ENCODE peak calls at places on chromosomes 13 and 19, in five cellular contexts. O, J, I, G and Q are unnamed samples.
A peak's percentile ranks its signal among the peaks of the same experiment; 100 is the strongest.

GRCh38 chr19:46859637-46860124 is 1.1 kb upstream of the ARHGAP35 start:
- DNase-seq in O (no peak), G (no peak), J (no peak), I (no peak), Q (no peak)

GRCh38 chr13:109100705-109101104 is 471.3 kb downstream of the MYO16 start:
- DNase-seq in G (no peak), J (no peak), O (no peak), I (no peak), Q (no peak)

GRCh38 chr13:40534456-40534855 is 132.0 kb downstream of the FOXO1 start:
- DNase-seq in I (no peak), G (no peak), J (no peak), O (no peak), Q (no peak)

GRCh38 chr19:38294090-38294489 is 10.0 kb upstream of the C19orf33 start:
- DNase-seq in J (no peak), I (no peak), G (no peak), O (no peak), Q (no peak)

GRCh38 chr19:1752009-1752756 is 1.1 kb upstream of the ONECUT3 start:
- DNase-seq in I (no peak), G (no peak), O (no peak), J (no peak), Q (no peak)

GRCh38 chr13:36475468-36475867 is 43.2 kb downstream of the CCNA1 start:
- DNase-seq in G (no peak), J (no peak), O (no peak), I (no peak), Q (no peak)

GRCh38 chr19:55581145-55581827 is 638 bp upstream of the ZNF579 start:
- DNase-seq in J (no peak), G (no peak), I (no peak), O (no peak), Q (no peak)

GRCh38 chr13:34164585-34164984 is 346.6 kb downstream of the RFC3 start:
- DNase-seq in J (no peak), I (no peak), G (no peak), O (no peak), Q (no peak)

GRCh38 chr19:4730740-4731171 is 7.1 kb upstream of the DPP9 start:
- DNase-seq in G (peak; percentile 72), J (peak; percentile 39), I (peak; percentile 27), O (no peak), Q (peak; percentile 59)

GRCh38 chr13:112904436-112904960 is 64.5 kb upstream of the MCF2L start:
- DNase-seq in O (no peak), G (no peak), J (no peak), I (no peak), Q (no peak)

GRCh38 chr19:48739835-48740704 is at the start of gene RASIP1:
- DNase-seq in G (no peak), I (no peak), J (no peak), O (no peak), Q (no peak)

GRCh38 chr13:25018729-25019115 is 77.2 kb upstream of the PABPC3 start:
- DNase-seq in J (no peak), O (no peak), G (no peak), I (no peak), Q (no peak)

GRCh38 chr19:40724315-40724714 is 7.4 kb downstream of the ITPKC start:
- DNase-seq in I (no peak), J (no peak), O (no peak), G (no peak), Q (no peak)

GRCh38 chr19:55578761-55579747 is 1.6 kb downstream of the ZNF579 start:
- DNase-seq in I (no peak), J (no peak), G (no peak), O (no peak), Q (no peak)

GRCh38 chr13:113547248-113547971 is 37.1 kb upstream of the TFDP1 start:
- DNase-seq in J (no peak), G (no peak), I (no peak), O (no peak), Q (no peak)

GRCh38 chr13:48633695-48634094 is 20.0 kb upstream of the CYSLTR2 start:
- DNase-seq in I (no peak), J (no peak), O (no peak), G (no peak), Q (no peak)

GRCh38 chr13:91668844-91669495 is 270.5 kb downstream of the GPC5 start:
- DNase-seq in I (no peak), O (no peak), J (no peak), G (no peak), Q (no peak)

GRCh38 chr13:51243832-51244231 is 21.6 kb downstream of the FAM124A start:
- DNase-seq in G (no peak), O (no peak), I (no peak), J (no peak), Q (no peak)

GRCh38 chr19:16470911-16471811 is 609 bp downstream of the EPS15L1 start:
- DNase-seq in O (no peak), I (no peak), G (peak; percentile 54), J (no peak), Q (no peak)

GRCh38 chr19:27746691-27747380 is 1466.1 kb downstream of the UQCRFS1 start:
- DNase-seq in G (peak; percentile 4), I (no peak), J (no peak), O (no peak), Q (no peak)

GRCh38 chr13:31032574-31033095 is 100.2 kb downstream of the TEX26 start:
- DNase-seq in I (no peak), O (no peak), J (no peak), G (no peak), Q (no peak)

GRCh38 chr13:75129331-75129730 is 352.6 kb downstream of the TBC1D4 start:
- DNase-seq in J (no peak), I (no peak), O (no peak), G (no peak), Q (no peak)